ENCODE peak calls at places on chromosomes 1 and 21, in seven cellular contexts. T is left colon; K is activated naive CD4-positive, alpha-beta T cell treated with anti-CD3 and anti-CD28 coated beads, Interleukin-2, amount 10 ng/mL, durations not matched to agents 7 days and 5 days; A is iris pigment epithelial cell; M is CD4-positive, alpha-beta T cell; B is progenitor cell of endocrine pancreas; U is cerebellum. E is an unnamed sample.

GRCh38 chr21:26719750-26720149 is 125.5 kb downstream of the ADAMTS1 start:
- DNase-seq in T (no peak), K (no peak), A (no peak), M (no peak), B (no peak), U (peak), E (no peak)

GRCh38 chr1:831522-831921 is 92.2 kb upstream of the SAMD11 start:
- DNase-seq in T (no peak), K (no peak), A (no peak), M (no peak), B (no peak), U (no peak), E (no peak)

GRCh38 chr21:44300262-44300959 is 558 bp downstream of the PFKL start:
- DNase-seq in T (peak), K (peak), A (peak), M (no peak), B (peak), U (peak), E (no peak)

GRCh38 chr1:243642936-243643335 is 207.1 kb downstream of the AKT3 start:
- DNase-seq in T (no peak), K (no peak), A (peak), M (no peak), B (no peak), U (no peak), E (no peak)

GRCh38 chr1:167297222-167298214 is 76.8 kb downstream of the POU2F1 start:
- DNase-seq in T (peak), K (no peak), A (peak), M (no peak), B (no peak), U (no peak), E (no peak)

GRCh38 chr1:32309960-32310359 is 18.1 kb downstream of the HDAC1 start:
- DNase-seq in T (no peak), K (no peak), A (no peak), M (no peak), B (no peak), U (no peak), E (no peak)

GRCh38 chr1:117120774-117121588 is 568 bp downstream of the TRIM45 start:
- DNase-seq in T (no peak), K (no peak), A (peak), M (no peak), B (peak), U (peak), E (no peak)

GRCh38 chr1:226126824-226127591 is 59.5 kb downstream of the ACBD3 start:
- DNase-seq in T (no peak), K (no peak), A (no peak), M (no peak), B (no peak), U (no peak), E (no peak)

GRCh38 chr21:43866659-43867331 is 1.8 kb downstream of the AGPAT3 start:
- DNase-seq in T (peak), K (peak), A (peak), M (no peak), B (no peak), U (no peak), E (peak)

GRCh38 chr21:38897532-38898421 is 92.0 kb downstream of the ETS2 start:
- DNase-seq in T (no peak), K (no peak), A (no peak), M (no peak), B (no peak), U (no peak), E (no peak)

GRCh38 chr1:18041107-18041506 is 66.5 kb upstream of the IGSF21 start:
- DNase-seq in T (peak), K (no peak), A (no peak), M (no peak), B (no peak), U (no peak), E (no peak)

GRCh38 chr1:224820341-224820740 is 109.1 kb upstream of the DNAH14 start:
- DNase-seq in T (no peak), K (no peak), A (no peak), M (no peak), B (no peak), U (no peak), E (no peak)

GRCh38 chr1:2628933-2629626 is 3.7 kb downstream of the MMEL1 start:
- DNase-seq in T (no peak), K (peak), A (no peak), M (no peak), B (no peak), U (no peak), E (no peak)

GRCh38 chr1:15621975-15622374 is 4.7 kb downstream of the DDI2 start:
- DNase-seq in T (no peak), K (no peak), A (peak), M (no peak), B (no peak), U (no peak), E (no peak)

GRCh38 chr1:37085393-37085792 is 51.1 kb upstream of the GRIK3 start:
- DNase-seq in T (no peak), K (no peak), A (no peak), M (no peak), B (no peak), U (no peak), E (no peak)

GRCh38 chr1:185719021-185719420 is 15.2 kb upstream of the HMCN1 start:
- DNase-seq in T (no peak), K (no peak), A (peak), M (no peak), B (no peak), U (no peak), E (no peak)

GRCh38 chr1:17232759-17233661 is 15.9 kb upstream of the PADI3 start:
- DNase-seq in T (peak), K (no peak), A (peak), M (no peak), B (no peak), U (no peak), E (no peak)

GRCh38 chr1:245698860-245699259 is 544.1 kb downstream of the KIF26B start:
- DNase-seq in T (no peak), K (no peak), A (no peak), M (no peak), B (no peak), U (no peak), E (no peak)

GRCh38 chr1:214332950-214333798 is 52.2 kb downstream of the SMYD2 start:
- DNase-seq in T (no peak), K (peak), A (peak), M (peak), B (peak), U (peak), E (no peak)

GRCh38 chr1:32989160-32989894 is 24.7 kb upstream of the RNF19B start:
- DNase-seq in T (peak), K (peak), A (peak), M (no peak), B (no peak), U (no peak), E (no peak)

GRCh38 chr1:202584707-202585590 is 125.3 kb downstream of the SYT2 start:
- DNase-seq in T (no peak), K (no peak), A (peak), M (no peak), B (no peak), U (no peak), E (no peak)

GRCh38 chr21:17492415-17493168 is 20.3 kb upstream of the CXADR start:
- DNase-seq in T (no peak), K (no peak), A (peak), M (no peak), B (no peak), U (no peak), E (no peak)

GRCh38 chr1:182616130-182617074 is 12.2 kb upstream of the RGS16 start:
- DNase-seq in T (peak), K (peak), A (peak), M (peak), B (no peak), U (peak), E (peak)

GRCh38 chr1:95974586-95974985 is 740.6 kb downstream of the RWDD3 start:
- DNase-seq in T (no peak), K (no peak), A (peak), M (no peak), B (no peak), U (no peak), E (no peak)